ENCODE peak calls at places on chromosome 14, in nine cellular contexts. One of them, this sample, is unnamed.

GRCh38 chr14:92513204-92513965 is at the start of gene RIN3:
- DNase-seq in omental fat pad: no peak
- DNase-seq in fibroblast of the aortic adventitia: peak
- DNase-seq in lower leg skin: no peak
- DNase-seq in GM20000: peak
- DNase-seq in AG04449: no peak
- DNase-seq in fibroblast of villous mesenchyme: peak
- DNase-seq in CD8-positive, alpha-beta T cell: no peak
- DNase-seq in endothelial cell: peak
- DNase-seq in this sample: peak

GRCh38 chr14:98122527-98122926 is 1149.5 kb downstream of the BCL11B start:
- DNase-seq in fibroblast of villous mesenchyme: no peak
- DNase-seq in omental fat pad: no peak
- DNase-seq in lower leg skin: no peak
- DNase-seq in endothelial cell: no peak
- DNase-seq in GM20000: no peak
- DNase-seq in AG04449: no peak
- DNase-seq in fibroblast of the aortic adventitia: no peak
- DNase-seq in CD8-positive, alpha-beta T cell: no peak
- DNase-seq in this sample: no peak

GRCh38 chr14:94907626-94908261 is 137.8 kb upstream of the GSC start:
- DNase-seq in CD8-positive, alpha-beta T cell: no peak
- DNase-seq in lower leg skin: no peak
- DNase-seq in AG04449: no peak
- DNase-seq in fibroblast of the aortic adventitia: no peak
- DNase-seq in GM20000: no peak
- DNase-seq in omental fat pad: no peak
- DNase-seq in fibroblast of villous mesenchyme: no peak
- DNase-seq in endothelial cell: no peak
- DNase-seq in this sample: no peak

GRCh38 chr14:29865299-29865698 is 62.3 kb downstream of the PRKD1 start:
- DNase-seq in omental fat pad: no peak
- DNase-seq in AG04449: no peak
- DNase-seq in endothelial cell: no peak
- DNase-seq in fibroblast of the aortic adventitia: no peak
- DNase-seq in GM20000: no peak
- DNase-seq in CD8-positive, alpha-beta T cell: no peak
- DNase-seq in fibroblast of villous mesenchyme: no peak
- DNase-seq in lower leg skin: no peak
- DNase-seq in this sample: no peak

GRCh38 chr14:19906665-19907064 is 13.7 kb upstream of the OR4K5 start:
- DNase-seq in endothelial cell: no peak
- DNase-seq in GM20000: no peak
- DNase-seq in lower leg skin: no peak
- DNase-seq in fibroblast of villous mesenchyme: no peak
- DNase-seq in omental fat pad: no peak
- DNase-seq in fibroblast of the aortic adventitia: no peak
- DNase-seq in AG04449: no peak
- DNase-seq in CD8-positive, alpha-beta T cell: no peak
- DNase-seq in this sample: no peak

GRCh38 chr14:49506650-49507049 is 79.5 kb downstream of the RPS29 start:
- DNase-seq in GM20000: no peak
- DNase-seq in omental fat pad: no peak
- DNase-seq in AG04449: no peak
- DNase-seq in lower leg skin: no peak
- DNase-seq in fibroblast of villous mesenchyme: no peak
- DNase-seq in fibroblast of the aortic adventitia: no peak
- DNase-seq in endothelial cell: no peak
- DNase-seq in CD8-positive, alpha-beta T cell: no peak
- DNase-seq in this sample: no peak

GRCh38 chr14:51805541-51805940 is 54.9 kb upstream of the GNG2 start:
- DNase-seq in lower leg skin: no peak
- DNase-seq in endothelial cell: no peak
- DNase-seq in GM20000: no peak
- DNase-seq in fibroblast of the aortic adventitia: no peak
- DNase-seq in CD8-positive, alpha-beta T cell: no peak
- DNase-seq in fibroblast of villous mesenchyme: no peak
- DNase-seq in omental fat pad: no peak
- DNase-seq in AG04449: no peak
- DNase-seq in this sample: no peak

GRCh38 chr14:50741571-50741970 is 73.5 kb upstream of the SAV1 start:
- DNase-seq in endothelial cell: no peak
- DNase-seq in fibroblast of villous mesenchyme: peak
- DNase-seq in fibroblast of the aortic adventitia: peak
- DNase-seq in CD8-positive, alpha-beta T cell: no peak
- DNase-seq in lower leg skin: no peak
- DNase-seq in omental fat pad: no peak
- DNase-seq in GM20000: peak
- DNase-seq in AG04449: no peak
- DNase-seq in this sample: no peak

GRCh38 chr14:61925043-61925442 is 162.8 kb downstream of the SNAPC1 start:
- DNase-seq in omental fat pad: no peak
- DNase-seq in lower leg skin: no peak
- DNase-seq in AG04449: no peak
- DNase-seq in fibroblast of villous mesenchyme: peak
- DNase-seq in fibroblast of the aortic adventitia: no peak
- DNase-seq in CD8-positive, alpha-beta T cell: no peak
- DNase-seq in endothelial cell: peak
- DNase-seq in GM20000: peak
- DNase-seq in this sample: no peak

GRCh38 chr14:23376477-23377200 is at the start of gene CMTM5:
- DNase-seq in GM20000: no peak
- DNase-seq in fibroblast of villous mesenchyme: no peak
- DNase-seq in omental fat pad: no peak
- DNase-seq in fibroblast of the aortic adventitia: no peak
- DNase-seq in lower leg skin: no peak
- DNase-seq in CD8-positive, alpha-beta T cell: no peak
- DNase-seq in AG04449: no peak
- DNase-seq in endothelial cell: no peak
- DNase-seq in this sample: no peak

GRCh38 chr14:75277000-75277795 is 1.4 kb upstream of the FOS start:
- DNase-seq in CD8-positive, alpha-beta T cell: peak
- DNase-seq in AG04449: no peak
- DNase-seq in GM20000: peak
- DNase-seq in endothelial cell: peak
- DNase-seq in lower leg skin: peak
- DNase-seq in fibroblast of villous mesenchyme: peak
- DNase-seq in omental fat pad: peak
- DNase-seq in fibroblast of the aortic adventitia: peak
- DNase-seq in this sample: peak

GRCh38 chr14:64823305-64823985 is 56.3 kb downstream of the SPTB start:
- DNase-seq in omental fat pad: peak
- DNase-seq in lower leg skin: peak
- DNase-seq in endothelial cell: peak
- DNase-seq in GM20000: peak
- DNase-seq in CD8-positive, alpha-beta T cell: peak
- DNase-seq in fibroblast of villous mesenchyme: peak
- DNase-seq in fibroblast of the aortic adventitia: peak
- DNase-seq in AG04449: no peak
- DNase-seq in this sample: peak

GRCh38 chr14:105165134-105165704 is 3.4 kb downstream of the JAG2 start:
- DNase-seq in lower leg skin: no peak
- DNase-seq in CD8-positive, alpha-beta T cell: no peak
- DNase-seq in omental fat pad: no peak
- DNase-seq in fibroblast of the aortic adventitia: no peak
- DNase-seq in fibroblast of villous mesenchyme: no peak
- DNase-seq in endothelial cell: no peak
- DNase-seq in GM20000: no peak
- DNase-seq in AG04449: no peak
- DNase-seq in this sample: no peak

GRCh38 chr14:75274899-75275569 is 3.6 kb upstream of the FOS start:
- DNase-seq in fibroblast of villous mesenchyme: peak
- DNase-seq in CD8-positive, alpha-beta T cell: peak
- DNase-seq in omental fat pad: no peak
- DNase-seq in endothelial cell: no peak
- DNase-seq in GM20000: peak
- DNase-seq in AG04449: no peak
- DNase-seq in fibroblast of the aortic adventitia: no peak
- DNase-seq in lower leg skin: peak
- DNase-seq in this sample: peak

GRCh38 chr14:102096569-102097188 is 9.8 kb upstream of the HSP90AA1 start:
- DNase-seq in AG04449: no peak
- DNase-seq in lower leg skin: peak
- DNase-seq in GM20000: peak
- DNase-seq in fibroblast of villous mesenchyme: peak
- DNase-seq in fibroblast of the aortic adventitia: peak
- DNase-seq in endothelial cell: peak
- DNase-seq in CD8-positive, alpha-beta T cell: peak
- DNase-seq in omental fat pad: peak
- DNase-seq in this sample: peak

GRCh38 chr14:77241955-77242354 is 29.1 kb downstream of the NGB start:
- DNase-seq in fibroblast of the aortic adventitia: no peak
- DNase-seq in omental fat pad: no peak
- DNase-seq in GM20000: no peak
- DNase-seq in AG04449: no peak
- DNase-seq in endothelial cell: no peak
- DNase-seq in lower leg skin: no peak
- DNase-seq in fibroblast of villous mesenchyme: no peak
- DNase-seq in CD8-positive, alpha-beta T cell: no peak
- DNase-seq in this sample: no peak

DNA sequence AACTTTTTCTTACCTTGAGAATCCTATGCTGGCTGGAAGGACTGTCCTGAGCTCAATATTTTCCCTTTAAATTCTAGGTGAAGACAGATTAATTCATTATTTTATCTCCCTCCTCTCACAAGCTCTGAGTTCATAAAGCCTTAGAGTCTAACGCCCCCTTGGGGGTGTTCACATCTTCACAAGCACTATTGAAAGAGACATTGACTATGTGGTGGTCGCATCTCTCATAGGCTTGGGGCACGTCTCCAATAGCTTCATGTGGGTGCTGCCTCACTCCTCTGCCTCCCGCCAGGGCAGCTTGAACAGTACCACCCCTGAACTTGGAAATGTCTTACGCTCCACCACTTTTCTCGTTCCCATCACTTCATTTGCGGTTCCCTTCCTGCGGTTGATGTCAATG is 106.2 kb downstream of the UNC79 start:
- DNase-seq in fibroblast of the aortic adventitia: peak
- DNase-seq in AG04449: no peak
- DNase-seq in endothelial cell: peak
- DNase-seq in GM20000: no peak
- DNase-seq in omental fat pad: no peak
- DNase-seq in fibroblast of villous mesenchyme: peak
- DNase-seq in lower leg skin: no peak
- DNase-seq in CD8-positive, alpha-beta T cell: no peak
- DNase-seq in this sample: no peak
- TF ChIP-seq CTCF in fibroblast of the aortic adventitia: no peak
- TF ChIP-seq CTCF in AG04449: no peak
- TF ChIP-seq CTCF in endothelial cell: no peak
- TF ChIP-seq CTCF in GM20000: no peak
- TF ChIP-seq CTCF in omental fat pad: no peak
- TF ChIP-seq CTCF in fibroblast of villous mesenchyme: peak
- TF ChIP-seq CTCF in lower leg skin: no peak
- TF ChIP-seq CTCF in CD8-positive, alpha-beta T cell: no peak
- TF ChIP-seq CTCF in this sample: no peak

DNA sequence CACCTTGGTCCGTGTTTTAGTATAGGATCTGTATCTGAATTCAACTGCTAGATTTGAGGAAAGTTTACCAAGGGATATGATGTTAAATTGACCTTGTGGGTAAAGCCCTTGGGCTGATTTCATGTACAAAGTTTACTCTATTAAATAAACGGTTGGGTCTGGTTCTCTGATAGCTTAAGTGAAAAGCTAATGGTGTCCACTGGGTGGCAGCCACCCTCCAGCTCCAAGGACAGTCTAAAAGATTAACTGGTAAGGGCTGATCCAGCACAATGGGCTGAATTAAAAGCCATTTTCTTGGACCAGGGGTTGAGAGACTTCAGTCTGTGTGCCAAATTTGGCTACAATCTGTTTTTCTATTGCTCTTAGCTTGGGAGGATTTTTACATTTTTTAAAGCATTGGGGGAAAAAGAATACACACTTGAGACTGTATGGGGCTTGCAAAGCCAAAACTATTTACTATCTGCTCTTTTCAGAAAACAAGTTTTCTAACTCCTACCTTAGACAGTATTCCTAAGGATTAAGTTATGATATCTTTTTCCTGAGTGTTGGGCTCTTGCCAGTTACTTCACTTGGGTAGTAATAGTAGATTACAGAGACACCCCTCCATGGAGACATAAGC is 116.5 kb downstream of the GPHN start:
- DNase-seq in endothelial cell: peak
- DNase-seq in omental fat pad: no peak
- DNase-seq in lower leg skin: no peak
- DNase-seq in fibroblast of villous mesenchyme: peak
- DNase-seq in fibroblast of the aortic adventitia: peak
- DNase-seq in CD8-positive, alpha-beta T cell: no peak
- DNase-seq in GM20000: peak
- DNase-seq in AG04449: no peak
- DNase-seq in this sample: no peak
- TF ChIP-seq CTCF in endothelial cell: peak
- TF ChIP-seq CTCF in omental fat pad: no peak
- TF ChIP-seq CTCF in lower leg skin: no peak
- TF ChIP-seq CTCF in fibroblast of villous mesenchyme: peak
- TF ChIP-seq CTCF in fibroblast of the aortic adventitia: peak
- TF ChIP-seq CTCF in CD8-positive, alpha-beta T cell: no peak
- TF ChIP-seq CTCF in GM20000: peak
- TF ChIP-seq CTCF in AG04449: peak
- TF ChIP-seq CTCF in this sample: no peak

GRCh38 chr14:96638041-96638855 is 136.1 kb downstream of the PAPOLA start:
- DNase-seq in GM20000: no peak
- DNase-seq in endothelial cell: no peak
- DNase-seq in fibroblast of villous mesenchyme: no peak
- DNase-seq in omental fat pad: peak
- DNase-seq in AG04449: no peak
- DNase-seq in CD8-positive, alpha-beta T cell: no peak
- DNase-seq in lower leg skin: no peak
- DNase-seq in fibroblast of the aortic adventitia: no peak
- DNase-seq in this sample: no peak
- TF ChIP-seq CTCF in GM20000: no peak
- TF ChIP-seq CTCF in endothelial cell: no peak
- TF ChIP-seq CTCF in fibroblast of villous mesenchyme: no peak
- TF ChIP-seq CTCF in omental fat pad: no peak
- TF ChIP-seq CTCF in AG04449: no peak
- TF ChIP-seq CTCF in CD8-positive, alpha-beta T cell: no peak
- TF ChIP-seq CTCF in lower leg skin: no peak
- TF ChIP-seq CTCF in fibroblast of the aortic adventitia: no peak
- TF ChIP-seq CTCF in this sample: no peak

GRCh38 chr14:56854325-56854724 is 44.0 kb upstream of the OTX2 start:
- DNase-seq in fibroblast of villous mesenchyme: no peak
- DNase-seq in AG04449: no peak
- DNase-seq in endothelial cell: no peak
- DNase-seq in lower leg skin: no peak
- DNase-seq in GM20000: no peak
- DNase-seq in omental fat pad: no peak
- DNase-seq in CD8-positive, alpha-beta T cell: no peak
- DNase-seq in fibroblast of the aortic adventitia: no peak
- DNase-seq in this sample: no peak
- TF ChIP-seq CTCF in fibroblast of villous mesenchyme: no peak
- TF ChIP-seq CTCF in AG04449: no peak
- TF ChIP-seq CTCF in endothelial cell: no peak
- TF ChIP-seq CTCF in lower leg skin: no peak
- TF ChIP-seq CTCF in GM20000: no peak
- TF ChIP-seq CTCF in omental fat pad: no peak
- TF ChIP-seq CTCF in CD8-positive, alpha-beta T cell: no peak
- TF ChIP-seq CTCF in fibroblast of the aortic adventitia: no peak
- TF ChIP-seq CTCF in this sample: no peak

GRCh38 chr14:38197001-38197760 is 10.5 kb upstream of the SSTR1 start:
- DNase-seq in lower leg skin: no peak
- DNase-seq in endothelial cell: no peak
- DNase-seq in CD8-positive, alpha-beta T cell: no peak
- DNase-seq in GM20000: no peak
- DNase-seq in fibroblast of the aortic adventitia: peak
- DNase-seq in omental fat pad: no peak
- DNase-seq in fibroblast of villous mesenchyme: peak
- DNase-seq in AG04449: no peak
- DNase-seq in this sample: no peak
- TF ChIP-seq CTCF in lower leg skin: no peak
- TF ChIP-seq CTCF in endothelial cell: peak
- TF ChIP-seq CTCF in CD8-positive, alpha-beta T cell: peak
- TF ChIP-seq CTCF in GM20000: no peak
- TF ChIP-seq CTCF in fibroblast of the aortic adventitia: peak
- TF ChIP-seq CTCF in omental fat pad: no peak
- TF ChIP-seq CTCF in fibroblast of villous mesenchyme: peak
- TF ChIP-seq CTCF in AG04449: no peak
- TF ChIP-seq CTCF in this sample: peak